ENCODE peak calls at places on chromosomes 6 and 20, in six cellular contexts. Q is right lobe of liver, L is HCT116, G is uterus, V is A549, C is prostate gland. H is an unnamed sample.

GRCh38 chr20:57653910-57654309 is 33.7 kb upstream of the ZBP1 start:
- DNase-seq in V (no peak), L (no peak), C (peak), G (peak), Q (no peak), H (no peak)

GRCh38 chr20:43955244-43956191 is 40.9 kb downstream of the TOX2 start:
- DNase-seq in L (peak), V (peak), Q (no peak), G (no peak), C (no peak), H (peak)

GRCh38 chr6:43717822-43718221 is 30.2 kb upstream of the MRPS18A start:
- DNase-seq in Q (no peak), G (peak), L (no peak), C (no peak), V (no peak), H (no peak)

GRCh38 chr6:134689676-134690447 is 260.0 kb downstream of the ALDH8A1 start:
- DNase-seq in Q (no peak), L (no peak), V (no peak), G (no peak), C (peak), H (no peak)

GRCh38 chr6:118705799-118706481 is 54.5 kb upstream of the CEP85L start:
- DNase-seq in V (no peak), G (peak), C (no peak), L (no peak), Q (no peak), H (no peak)

GRCh38 chr6:130362128-130362527 is 3.7 kb upstream of the TMEM200A start:
- DNase-seq in G (no peak), L (no peak), Q (no peak), V (no peak), C (no peak), H (no peak)

GRCh38 chr6:37625591-37626374 is 71.9 kb downstream of the MDGA1 start:
- DNase-seq in G (no peak), Q (no peak), L (no peak), V (no peak), C (no peak), H (no peak)

GRCh38 chr20:62368629-62369507 is 1.8 kb upstream of the LAMA5 start:
- DNase-seq in V (peak), G (peak), L (no peak), C (no peak), Q (peak), H (peak)

GRCh38 chr6:29964553-29964903 is 22.2 kb downstream of the HLA-A start:
- DNase-seq in V (no peak), L (no peak), Q (no peak), G (no peak), C (no peak), H (no peak)

GRCh38 chr6:29967379-29968010 is 25.2 kb downstream of the HLA-A start:
- DNase-seq in L (peak), C (no peak), Q (no peak), G (no peak), V (no peak), H (no peak)

GRCh38 chr6:29965873-29966601 is 23.7 kb downstream of the HLA-A start:
- DNase-seq in C (peak), G (peak), Q (peak), V (peak), L (peak), H (peak)

GRCh38 chr6:29968130-29968529 is 25.8 kb downstream of the HLA-A start:
- DNase-seq in V (peak), L (peak), C (no peak), Q (no peak), G (no peak), H (peak)

GRCh38 chr6:29964904-29965872 is 22.9 kb downstream of the HLA-A start:
- DNase-seq in V (peak), Q (peak), G (peak), L (peak), C (peak), H (peak)
- TF ChIP-seq POLR2A in V (peak), Q (peak), G (no peak), L (no peak), C (peak), H (no peak)

DNA sequence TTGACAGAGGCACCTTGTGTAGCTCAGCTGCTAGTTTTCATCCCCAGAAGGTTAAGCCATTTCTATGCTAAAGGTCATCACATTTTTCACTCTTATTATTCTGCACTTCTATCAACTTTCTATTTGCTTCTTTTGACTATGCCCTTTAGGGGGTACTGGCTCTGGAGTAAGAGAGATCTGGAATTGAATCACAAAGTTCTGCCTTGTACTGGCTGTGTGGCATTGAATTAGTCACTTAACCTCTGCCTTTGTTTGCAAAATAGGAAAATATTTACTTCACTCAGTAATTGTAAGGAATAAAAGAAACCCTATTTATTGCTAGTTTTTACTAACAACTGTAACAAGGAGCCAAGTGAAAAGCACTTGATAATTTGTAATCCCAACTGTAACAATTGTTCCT is 56.8 kb upstream of the MTRF1L start:
- DNase-seq in V (no peak), G (no peak), Q (no peak), L (no peak), C (no peak), H (no peak)
- TF ChIP-seq POLR2A in V (no peak), G (no peak), Q (no peak), L (no peak), C (no peak), H (no peak)

GRCh38 chr6:154529957-154530356 is 19.5 kb upstream of the CNKSR3 start:
- DNase-seq in V (no peak), G (no peak), C (no peak), L (no peak), Q (no peak), H (no peak)

GRCh38 chr6:154532426-154532825 is 21.9 kb upstream of the CNKSR3 start:
- DNase-seq in C (no peak), V (no peak), L (no peak), Q (no peak), G (no peak), H (no peak)

GRCh38 chr6:154522576-154522975 is 12.1 kb upstream of the CNKSR3 start:
- DNase-seq in G (no peak), C (no peak), Q (no peak), V (no peak), L (no peak), H (no peak)

GRCh38 chr6:154528286-154528915 is 17.9 kb upstream of the CNKSR3 start:
- DNase-seq in C (no peak), G (no peak), Q (no peak), V (no peak), L (no peak), H (no peak)

GRCh38 chr6:154526997-154527396 is 16.5 kb upstream of the CNKSR3 start:
- DNase-seq in L (no peak), C (no peak), G (no peak), V (no peak), Q (no peak), H (no peak)
- TF ChIP-seq POLR2A in L (no peak), C (no peak), G (no peak), V (no peak), Q (no peak), H (no peak)

GRCh38 chr20:50885068-50885467 is 46.2 kb downstream of the ADNP start:
- DNase-seq in Q (no peak), C (no peak), V (no peak), G (no peak), L (no peak), H (no peak)

GRCh38 chr20:50886184-50886790 is 45.0 kb downstream of the ADNP start:
- DNase-seq in V (no peak), L (no peak), Q (no peak), C (no peak), G (no peak), H (no peak)

GRCh38 chr20:50879649-50880550 is 51.3 kb downstream of the ADNP start:
- DNase-seq in Q (no peak), C (no peak), G (no peak), V (no peak), L (no peak), H (no peak)

GRCh38 chr20:50885781-50886180 is 45.5 kb downstream of the ADNP start:
- DNase-seq in G (no peak), L (no peak), C (no peak), V (no peak), Q (no peak), H (no peak)

GRCh38 chr20:50883856-50884255 is 47.4 kb downstream of the ADNP start:
- DNase-seq in C (no peak), V (no peak), Q (no peak), G (no peak), L (no peak), H (no peak)
- TF ChIP-seq POLR2A in C (no peak), V (no peak), Q (no peak), G (no peak), L (no peak), H (no peak)

DNA sequence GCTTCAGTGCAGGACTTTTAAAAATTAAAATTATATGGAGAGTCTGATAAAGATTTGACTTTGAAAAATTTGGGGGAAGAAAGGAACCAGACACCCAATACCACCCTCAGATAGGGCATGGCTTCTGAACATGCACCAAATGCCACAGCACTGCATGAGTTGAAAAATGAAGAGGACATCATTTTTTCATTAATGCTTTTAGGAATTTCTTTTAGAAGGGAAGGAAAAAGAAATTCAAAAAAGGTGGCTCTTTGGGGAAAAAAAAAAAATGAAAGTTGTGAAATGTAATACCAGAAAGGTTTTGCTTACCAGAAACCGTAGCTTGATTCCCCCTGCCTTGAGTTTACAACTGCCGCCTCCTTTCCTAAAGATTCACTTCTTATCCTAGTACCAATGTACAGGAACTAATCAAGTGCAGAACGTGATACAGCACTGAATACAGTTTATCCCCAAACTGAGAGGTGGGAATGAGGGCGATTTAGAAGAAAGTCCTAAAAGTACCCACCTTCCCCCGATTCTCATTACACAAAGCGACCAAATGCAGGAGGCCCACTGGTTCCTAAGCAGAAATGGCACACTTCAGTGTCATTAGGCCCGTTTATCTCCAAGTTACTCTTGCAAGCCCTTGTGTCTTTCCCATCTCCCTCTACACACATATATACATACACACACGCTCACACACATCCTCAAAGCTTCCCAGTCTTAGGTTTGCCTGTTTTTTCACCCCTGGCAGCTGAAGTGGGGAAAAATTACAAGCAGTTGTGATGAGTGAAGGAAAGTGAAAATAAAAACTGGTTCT is 2.8 kb downstream of the PPP1R10 start:
- DNase-seq in Q (no peak), C (no peak), V (no peak), G (no peak), L (no peak), H (no peak)
- TF ChIP-seq POLR2A in Q (no peak), C (no peak), V (no peak), G (no peak), L (no peak), H (peak)

GRCh38 chr6:29752451-29753308 is 29.4 kb downstream of the HLA-F start:
- DNase-seq in C (peak), V (peak), L (peak), G (peak), Q (peak), H (peak)
- TF ChIP-seq POLR2A in C (peak), V (peak), L (peak), G (peak), Q (peak), H (peak)

GRCh38 chr20:47352332-47353223 is 3.9 kb downstream of the ZMYND8 start:
- DNase-seq in G (no peak), V (peak), Q (peak), C (no peak), L (no peak), H (no peak)
- TF ChIP-seq POLR2A in G (peak), V (peak), Q (peak), C (peak), L (no peak), H (no peak)

DNA sequence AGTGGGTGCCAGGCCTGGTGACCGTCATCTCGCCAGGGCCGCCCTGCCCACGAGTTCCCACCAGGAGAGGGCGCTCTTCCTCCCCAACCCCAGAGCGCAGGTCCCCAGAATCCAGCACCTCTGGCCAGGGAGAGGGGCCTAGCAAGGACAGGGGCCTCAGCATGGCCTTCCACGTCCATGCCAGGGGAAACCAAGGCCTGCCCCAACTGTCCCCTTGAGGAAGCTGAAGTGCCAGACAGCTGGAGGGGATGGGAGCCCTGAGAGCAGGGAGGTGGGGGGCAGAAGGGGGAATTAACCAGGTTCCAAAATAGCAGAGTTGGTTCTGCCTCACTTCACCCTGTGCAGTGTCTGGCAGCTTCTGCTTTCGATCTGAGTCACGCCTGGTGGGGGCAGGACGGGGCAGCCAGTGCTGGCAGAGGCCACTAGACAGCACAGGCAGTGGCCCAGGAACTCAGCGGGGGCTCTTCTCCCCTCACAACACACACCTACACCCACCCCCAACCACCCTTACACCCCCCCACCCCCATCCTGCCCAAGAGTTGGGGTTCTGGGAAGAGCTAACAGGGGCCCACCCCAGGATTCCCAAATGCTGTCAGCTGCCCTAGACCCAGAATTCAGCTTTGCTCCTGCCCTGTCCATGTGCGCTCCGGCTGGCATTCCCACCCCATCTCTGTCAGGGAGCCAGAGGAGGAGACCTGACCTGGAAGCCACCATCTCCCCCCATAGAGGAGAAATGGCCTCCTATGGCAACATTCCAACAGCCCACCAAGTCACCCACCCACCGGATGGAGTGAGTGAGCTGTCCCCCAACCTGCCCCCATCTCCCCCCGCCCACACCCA is 29.2 kb downstream of the TFEB start:
- DNase-seq in G (peak), L (no peak), Q (peak), C (peak), V (peak), H (peak)
- TF ChIP-seq POLR2A in G (no peak), L (no peak), Q (no peak), C (no peak), V (no peak), H (no peak)

DNA sequence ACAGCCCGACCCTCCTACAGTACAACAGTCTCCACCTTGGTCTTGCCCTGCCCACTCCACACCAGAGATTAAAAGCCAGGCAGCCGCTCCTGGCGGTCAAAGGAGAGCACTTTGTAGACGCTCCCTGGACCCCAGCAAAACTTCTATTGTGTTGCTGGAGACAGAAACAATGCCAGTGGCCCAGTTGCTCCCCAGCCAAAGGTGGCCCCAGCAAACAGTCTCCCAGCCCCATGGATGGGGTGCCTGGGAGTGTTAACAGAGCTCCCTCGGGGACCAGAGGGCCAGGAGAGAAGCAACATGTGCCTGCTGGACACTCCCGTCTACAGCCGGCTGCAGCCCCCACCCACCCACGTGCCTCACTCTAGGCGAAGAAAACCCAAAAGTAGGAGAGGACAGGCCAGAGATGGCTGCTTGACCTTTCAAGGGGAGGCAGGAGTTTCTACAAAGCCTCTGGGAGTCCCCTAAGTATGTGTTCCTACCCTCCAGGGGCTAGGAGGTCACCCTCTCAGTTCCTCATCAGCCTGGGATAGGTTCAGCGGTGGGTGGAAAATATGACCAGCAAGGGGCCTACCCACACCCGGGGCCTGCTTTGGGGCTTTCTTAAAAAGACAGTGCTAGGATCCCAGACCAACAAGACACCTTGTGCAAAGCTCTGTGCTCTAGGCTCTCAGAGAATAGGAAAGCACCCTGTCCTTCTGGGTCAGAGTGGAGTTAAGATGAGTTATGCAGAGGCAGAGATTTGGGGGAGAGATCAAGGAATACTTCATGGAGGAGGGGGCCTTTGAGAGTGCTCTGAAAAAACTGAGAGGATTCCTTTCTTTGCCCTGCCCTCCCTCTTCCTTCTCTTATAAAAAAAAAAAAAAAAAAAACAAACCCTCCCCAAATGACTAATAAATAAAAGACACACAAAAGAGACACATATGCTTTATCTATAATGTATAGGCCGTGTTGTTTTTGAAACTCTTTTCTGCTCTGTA is 19.0 kb upstream of the PREX1 start:
- DNase-seq in C (no peak), L (no peak), Q (no peak), G (no peak), V (peak), H (no peak)
- TF ChIP-seq POLR2A in C (no peak), L (no peak), Q (no peak), G (no peak), V (no peak), H (no peak)